ENCODE peak calls at places on chromosomes 5 and 9, in ten cellular contexts. D is CD4-positive, CD25-positive, alpha-beta regulatory T cell; R is H1; O is AG04450; V is retinal pigment epithelial cell; N is cardiac muscle cell; Z is fibroblast of lung; H is cardiac fibroblast; L is heart left ventricle; G is astrocyte of the spinal cord. U is an unnamed sample.

GRCh38 chr5:133075572-133076536 is 24.0 kb downstream of the HSPA4 start:
- DNase-seq in G (no peak), R (no peak), Z (no peak), V (peak; percentile 59), N (no peak), L (no peak), D (no peak), O (no peak), H (peak; percentile 25), U (no peak)

GRCh38 chr9:133045132-133045531 is 14.3 kb downstream of the GTF3C5 start:
- DNase-seq in Z (no peak), O (no peak), V (no peak), R (no peak), H (no peak), N (no peak), G (no peak), L (no peak), D (no peak), U (no peak)

GRCh38 chr5:157167219-157167621 is 1.2 kb upstream of the GARIN3 start:
- DNase-seq in R (no peak), H (no peak), D (peak; percentile 80), V (peak; percentile 58), Z (no peak), G (peak; percentile 11), O (no peak), L (no peak), N (peak; percentile 5), U (no peak)

GRCh38 chr5:107195996-107196395 is 474.7 kb downstream of the EFNA5 start:
- DNase-seq in G (no peak), V (no peak), R (no peak), N (no peak), H (no peak), Z (no peak), D (no peak), O (no peak), L (no peak), U (no peak)

GRCh38 chr9:120617637-120617979 is 37.6 kb upstream of the CDK5RAP2 start:
- DNase-seq in O (no peak), D (no peak), Z (peak; percentile 28), V (no peak), G (no peak), L (no peak), R (no peak), N (peak; percentile 20), H (peak; percentile 36), U (no peak)

GRCh38 chr5:36689225-36689624 is 82.8 kb downstream of the SLC1A3 start:
- DNase-seq in H (peak; percentile 53), N (no peak), R (no peak), L (no peak), V (no peak), O (no peak), G (peak; percentile 65), Z (no peak), D (no peak), U (no peak)

GRCh38 chr9:20321683-20322082 is 300.6 kb downstream of the MLLT3 start:
- DNase-seq in L (no peak), N (no peak), V (no peak), O (no peak), D (peak; percentile 95), R (no peak), G (no peak), H (peak; percentile 43), Z (no peak), U (no peak)

GRCh38 chr5:45695680-45696093 is 493 bp downstream of the HCN1 start:
- DNase-seq in V (no peak), Z (no peak), H (no peak), D (no peak), G (no peak), R (peak; percentile 69), N (no peak), L (no peak), O (no peak), U (no peak)

GRCh38 chr9:36788534-36788933 is 215.8 kb downstream of the MELK start:
- DNase-seq in N (no peak), O (no peak), G (no peak), D (no peak), R (peak; percentile 78), V (no peak), H (no peak), L (no peak), Z (no peak), U (no peak)

GRCh38 chr5:138610468-138611294 is 35.5 kb upstream of the HSPA9 start:
- DNase-seq in O (no peak), V (no peak), Z (peak; percentile 31), H (peak; percentile 16), R (peak; percentile 72), L (no peak), G (no peak), N (peak; percentile 41), D (no peak), U (no peak)

DNA sequence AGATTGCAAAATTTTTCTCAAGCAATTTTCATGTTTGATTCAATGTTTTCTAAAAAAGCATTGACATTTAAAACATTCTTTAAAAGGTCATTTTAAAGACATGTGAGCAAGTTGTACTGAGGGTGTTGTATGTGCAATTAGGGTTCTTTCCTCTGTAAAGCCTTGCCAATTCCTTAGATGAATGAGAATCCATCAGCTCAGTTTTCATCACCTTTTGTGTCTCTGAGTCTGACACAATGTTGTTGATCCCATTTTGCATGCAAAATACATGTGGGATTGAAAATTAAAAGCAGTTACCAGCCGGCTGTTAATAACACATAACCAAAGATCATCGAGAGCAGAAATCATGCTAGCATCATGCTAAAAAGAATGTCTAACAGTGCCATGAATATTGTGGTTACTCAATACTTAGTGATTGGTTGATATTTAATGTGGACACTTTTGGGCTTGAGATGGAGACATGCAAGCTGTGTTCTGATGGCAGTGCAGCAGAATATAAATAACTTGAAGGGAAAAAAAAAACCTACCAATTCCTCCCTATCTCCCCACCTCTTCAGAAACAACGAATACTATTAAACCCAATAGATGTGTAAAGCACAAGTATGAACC is 57.6 kb downstream of the FGF10 start:
- DNase-seq in Z (peak; percentile 42), L (no peak), D (no peak), H (peak; percentile 0), R (no peak), O (no peak), G (no peak), N (no peak), V (no peak), U (no peak)
- H3K4me3 ChIP-seq in Z (no peak overlapping the region), L (no peak overlapping the region), D (no peak overlapping the region), H (no peak overlapping the region), R (no peak overlapping the region), O (no peak overlapping the region), G (no peak overlapping the region), N (no peak overlapping the region), V (no peak overlapping the region), U (no peak overlapping the region)

GRCh38 chr9:110125207-110125751 is 82.7 kb downstream of the C9orf152 start:
- DNase-seq in V (peak; percentile 99), H (peak; percentile 96), Z (peak; percentile 99), L (peak; percentile 91), R (peak; percentile 69), G (peak; percentile 92), N (peak; percentile 99), D (no peak), O (peak; percentile 89), U (peak; percentile 92)
- H3K4me3 ChIP-seq in V (peak overlapping the region; percentile 52), H (peak overlapping the region; percentile 40), Z (peak overlapping the region; percentile 19), L (peak overlapping the region; percentile 39), R (no peak overlapping the region), G (peak overlapping the region; percentile 6), N (peak overlapping the region; percentile 16), D (no peak overlapping the region), O (peak overlapping the region; percentile 50), U (peak overlapping the region; percentile 23)

DNA sequence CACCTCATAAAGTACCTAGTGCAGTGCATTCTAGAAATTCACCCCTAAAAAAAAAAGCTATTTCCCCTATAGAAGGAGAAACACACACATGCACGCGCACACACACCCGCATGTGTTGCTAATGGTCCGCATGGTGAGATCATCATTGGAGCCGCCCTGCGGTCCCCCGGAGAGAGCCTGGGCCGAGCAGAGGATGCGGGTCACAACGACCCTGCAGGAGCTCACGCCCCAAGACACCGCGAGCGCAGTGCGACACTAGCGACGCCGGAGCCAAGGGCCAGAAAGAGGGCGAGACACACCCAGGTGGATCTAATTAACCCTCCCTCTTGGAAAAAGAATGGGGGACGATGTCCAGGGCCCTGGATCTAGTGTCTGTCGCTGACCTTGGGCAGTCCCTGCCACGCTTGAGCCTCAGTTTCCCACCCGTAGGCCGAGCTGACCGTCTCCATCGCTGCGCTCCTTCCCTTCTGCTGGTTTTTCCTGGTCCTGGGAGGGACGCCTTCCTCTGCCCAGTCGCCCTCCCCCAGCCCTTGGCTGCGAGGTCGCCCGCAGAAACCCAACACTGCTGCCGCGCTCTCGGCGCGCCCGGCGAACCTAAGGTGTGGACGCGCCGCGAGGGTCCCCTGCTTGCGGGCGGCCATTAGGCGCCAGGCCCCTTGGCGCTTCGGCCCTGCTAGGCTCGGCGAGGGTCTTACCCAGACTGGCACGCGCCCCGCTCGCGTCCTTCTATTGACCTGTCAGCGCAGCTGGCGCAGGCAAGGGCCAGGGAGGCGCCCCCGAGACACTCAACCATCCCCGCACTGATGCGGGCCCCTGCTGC is 47.6 kb upstream of the RNF20 start:
- DNase-seq in D (no peak), H (peak; percentile 25), O (no peak), Z (peak; percentile 45), N (peak; percentile 9), V (no peak), R (peak; percentile 66), G (peak; percentile 36), L (peak; percentile 51), U (no peak)
- H3K4me3 ChIP-seq in D (no peak overlapping the region), H (peak overlapping the region; percentile 43), O (peak overlapping the region; percentile 76), Z (peak overlapping the region; percentile 56), N (peak overlapping the region; percentile 56), V (peak overlapping the region; percentile 80), R (peak overlapping the region; percentile 76), G (peak overlapping the region; percentile 58), L (peak overlapping the region; percentile 76), U (peak overlapping the region; percentile 69)

GRCh38 chr9:134424818-134425217 is 98.6 kb downstream of the RXRA start:
- DNase-seq in Z (no peak), G (no peak), D (no peak), L (no peak), H (no peak), N (no peak), R (no peak), V (no peak), O (no peak), U (no peak)

GRCh38 chr9:134426436-134426835 is 100.2 kb downstream of the RXRA start:
- DNase-seq in D (no peak), H (no peak), O (no peak), R (no peak), L (no peak), V (no peak), G (no peak), Z (no peak), N (no peak), U (no peak)

GRCh38 chr9:134427153-134427782 is 101.0 kb downstream of the RXRA start:
- DNase-seq in G (no peak), L (no peak), H (no peak), V (no peak), Z (no peak), R (no peak), O (no peak), N (no peak), D (no peak), U (no peak)

GRCh38 chr9:134425401-134425800 is 99.1 kb downstream of the RXRA start:
- DNase-seq in Z (no peak), L (no peak), O (no peak), D (no peak), R (no peak), N (no peak), G (no peak), H (no peak), V (no peak), U (no peak)

DNA sequence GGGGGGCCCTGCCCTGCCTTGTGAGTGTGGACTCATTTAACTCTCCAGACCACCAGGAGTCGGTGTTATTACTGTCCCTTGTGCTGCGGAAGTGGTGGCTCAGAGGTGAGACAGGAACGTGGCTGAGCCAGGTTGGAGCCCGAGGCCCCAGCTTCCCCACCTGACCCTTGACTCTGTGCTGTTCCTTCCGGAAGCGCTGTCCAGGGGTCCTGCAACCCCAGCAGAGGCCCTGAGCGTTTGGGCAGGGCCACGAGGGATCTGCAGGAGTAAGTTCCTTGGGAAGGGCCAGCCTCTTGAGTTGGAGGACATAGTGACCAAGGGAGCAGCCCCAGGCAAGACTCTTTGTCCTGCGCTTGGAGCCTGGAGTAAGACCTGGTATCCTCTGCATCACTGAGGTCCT is 99.6 kb downstream of the RXRA start:
- DNase-seq in G (no peak), R (no peak), O (no peak), H (no peak), L (no peak), D (no peak), V (no peak), N (no peak), Z (no peak), U (no peak)
- H3K4me3 ChIP-seq in G (no peak overlapping the region), R (no peak overlapping the region), O (no peak overlapping the region), H (no peak overlapping the region), L (no peak overlapping the region), D (no peak overlapping the region), V (no peak overlapping the region), N (no peak overlapping the region), Z (no peak overlapping the region), U (no peak overlapping the region)

U was measured in skeletal muscle cell.